ENCODE peak calls at places on chromosomes 16 and 17, in five cellular contexts. E is cardiac fibroblast, B is esophagus muscularis mucosa, G is BE2C, V is GM13976. F is an unnamed sample.
A peak's percentile ranks its signal among the peaks of the same experiment; 100 is the strongest.

GRCh38 chr17:32859857-32860525 is 16.9 kb downstream of the MYO1D start:
- DNase-seq in B (no peak), G (no peak), E (no peak), V (peak; percentile 49), F (peak; percentile 38)

GRCh38 chr16:77652399-77652798 is 69.9 kb upstream of the NUDT7 start:
- DNase-seq in E (peak; percentile 59), V (no peak), G (no peak), B (no peak), F (no peak)

GRCh38 chr17:78225088-78225865 is 6.2 kb upstream of the TMEM235 start:
- DNase-seq in G (no peak), V (no peak), E (no peak), B (no peak), F (no peak)

GRCh38 chr16:1048442-1049112 is 24.0 kb upstream of the SSTR5 start:
- DNase-seq in G (peak; percentile 94), B (no peak), V (no peak), E (peak; percentile 55), F (no peak)

GRCh38 chr16:3158014-3158497 is 23.2 kb downstream of the ZNF213 start:
- DNase-seq in B (no peak), E (no peak), G (no peak), V (no peak), F (no peak)

GRCh38 chr16:81510016-81510415 is 65.4 kb downstream of the CMIP start:
- DNase-seq in B (no peak), G (no peak), E (no peak), V (no peak), F (no peak)

GRCh38 chr17:78185981-78186688 is 717 bp downstream of the TK1 start:
- DNase-seq in E (peak; percentile 37), V (no peak), B (no peak), G (no peak), F (no peak)

GRCh38 chr17:64599187-64599676 is 62.9 kb downstream of the SMURF2 start:
- DNase-seq in G (no peak), B (no peak), V (no peak), E (no peak), F (peak; percentile 28)

GRCh38 chr16:35753559-35754390 is 2294.4 kb downstream of the TP53TG3F start:
- DNase-seq in B (peak; percentile 72), V (no peak), E (no peak), G (no peak), F (no peak)

GRCh38 chr16:80948886-80949502 is 57.7 kb downstream of the CMC2 start:
- DNase-seq in G (peak; percentile 64), E (peak; percentile 83), B (peak; percentile 70), V (peak; percentile 55), F (peak; percentile 57)

GRCh38 chr17:78114831-78115723 is 13.5 kb downstream of the TMC6 start:
- DNase-seq in V (no peak), E (no peak), G (no peak), B (no peak), F (peak; percentile 24)

GRCh38 chr16:24117680-24118079 is 138.5 kb upstream of the CACNG3 start:
- DNase-seq in B (no peak), E (no peak), G (no peak), V (no peak), F (no peak)

GRCh38 chr17:57803026-57803425 is 46.8 kb downstream of the MRPS23 start:
- DNase-seq in G (no peak), E (no peak), B (peak; percentile 45), V (no peak), F (no peak)

GRCh38 chr16:47947741-47948140 is 208.1 kb downstream of the ABCC12 start:
- DNase-seq in G (no peak), V (no peak), E (no peak), B (no peak), F (no peak)

GRCh38 chr16:54932737-54933254 is 2.1 kb downstream of the IRX5 start:
- DNase-seq in V (peak; percentile 14), E (no peak), B (no peak), G (no peak), F (peak; percentile 28)

GRCh38 chr16:54933281-54934150 is 2.9 kb downstream of the IRX5 start:
- DNase-seq in B (no peak), E (no peak), V (no peak), G (no peak), F (no peak)

GRCh38 chr16:54936086-54936978 is 5.7 kb downstream of the IRX5 start:
- DNase-seq in V (peak; percentile 42), B (peak; percentile 84), E (peak; percentile 62), G (no peak), F (peak; percentile 40)

GRCh38 chr16:54935411-54936085 is 4.9 kb downstream of the IRX5 start:
- DNase-seq in G (no peak), V (no peak), B (no peak), E (no peak), F (no peak)

DNA sequence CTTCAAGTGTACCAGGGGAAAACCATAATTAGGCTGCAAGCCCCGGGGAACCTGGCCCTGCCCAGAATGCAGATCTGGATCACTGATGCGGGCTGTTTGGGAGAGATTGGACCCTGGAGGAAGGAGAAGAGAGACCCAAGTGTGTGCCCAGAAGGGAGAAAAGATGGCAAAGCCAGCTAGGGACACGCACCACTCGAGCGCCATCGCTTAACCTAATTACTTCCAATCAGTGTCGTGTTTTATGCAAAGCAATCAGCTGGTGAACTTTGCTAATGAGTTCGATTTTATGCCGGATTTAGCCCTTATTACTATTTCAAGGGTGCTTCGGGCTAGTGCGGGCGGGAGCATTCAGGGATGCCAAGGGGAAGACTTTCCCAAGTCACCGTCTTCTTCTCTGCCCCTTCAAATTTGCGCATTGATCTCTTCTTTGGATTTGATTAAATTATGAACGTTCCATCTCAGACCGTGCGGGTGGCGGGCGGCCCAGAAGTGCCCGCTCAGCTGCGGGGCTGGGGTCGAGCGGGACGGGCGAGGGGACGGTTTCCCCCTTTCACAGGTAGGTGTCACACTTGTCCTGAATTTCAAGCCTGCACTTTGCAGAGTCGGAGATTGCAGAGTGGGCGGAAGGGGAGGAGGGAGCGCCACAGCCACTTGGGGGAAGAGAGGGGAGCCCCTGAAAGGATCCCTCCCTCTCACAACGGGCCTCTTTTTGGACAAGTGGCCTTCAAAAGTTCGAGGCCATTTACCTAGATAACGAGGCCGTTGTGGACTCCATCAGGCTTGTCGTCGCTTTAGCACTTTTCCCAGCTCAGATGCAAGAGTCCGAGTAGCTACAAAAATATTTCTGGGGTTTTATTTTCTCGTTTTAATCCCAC is 4.1 kb downstream of the IRX5 start:
- DNase-seq in G (no peak), B (peak; percentile 42), V (peak; percentile 39), E (no peak), F (peak; percentile 46)
- TF ChIP-seq CTCF in G (peak; percentile 42), B (no peak), V (no peak), E (no peak), F (peak; percentile 23)

DNA sequence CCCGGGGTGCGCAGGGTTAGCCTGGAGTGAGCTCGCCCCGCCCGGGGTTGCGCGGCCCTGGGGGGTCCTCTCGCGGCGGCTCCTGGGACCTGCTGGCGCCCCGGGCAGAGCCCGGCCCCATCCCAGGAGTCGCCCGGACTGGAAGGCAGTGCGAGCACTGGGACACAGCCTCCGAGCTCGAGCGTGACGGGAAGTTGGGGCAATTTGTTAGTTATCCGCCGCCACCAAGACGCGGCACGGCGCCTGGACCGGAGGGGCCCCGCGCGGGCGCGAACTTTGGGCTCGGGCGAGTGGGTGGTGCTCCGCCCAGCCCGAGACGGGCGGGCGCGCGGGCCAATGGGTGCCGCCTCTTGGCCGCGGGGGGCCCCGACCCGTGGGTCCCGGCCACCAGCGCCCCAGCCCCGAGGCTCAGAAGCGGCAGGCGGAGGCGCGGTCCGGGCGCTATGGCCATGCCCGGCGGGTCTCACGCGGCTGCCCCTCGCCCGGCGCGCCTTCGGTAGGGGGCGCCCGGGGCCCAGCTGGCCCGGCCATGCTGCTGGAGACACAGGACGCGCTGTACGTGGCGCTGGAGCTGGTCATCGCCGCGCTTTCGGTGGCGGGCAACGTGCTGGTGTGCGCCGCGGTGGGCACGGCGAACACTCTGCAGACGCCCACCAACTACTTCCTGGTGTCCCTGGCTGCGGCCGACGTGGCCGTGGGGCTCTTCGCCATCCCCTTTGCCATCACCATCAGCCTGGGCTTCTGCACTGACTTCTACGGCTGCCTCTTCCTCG is at the start of gene ADORA2B:
- DNase-seq in E (peak; percentile 74), B (no peak), G (peak; percentile 68), V (peak; percentile 81), F (peak; percentile 87)
- TF ChIP-seq CTCF in E (peak; percentile 16), B (peak; percentile 33), G (peak; percentile 43), V (peak; percentile 54), F (peak; percentile 67)

GRCh38 chr16:19980866-19981265 is 92.8 kb downstream of the GPR139 start:
- DNase-seq in B (no peak), E (peak; percentile 2), G (peak; percentile 26), V (no peak), F (peak; percentile 12)
- TF ChIP-seq CTCF in B (no peak), E (peak; percentile 30), G (peak; percentile 54), V (peak; percentile 10), F (peak; percentile 49)

GRCh38 chr17:10557422-10557821 is 8.0 kb upstream of the MYH2 start:
- DNase-seq in E (peak; percentile 5), G (no peak), V (no peak), B (no peak), F (no peak)
- TF ChIP-seq CTCF in E (no peak), G (no peak), V (no peak), B (no peak), F (no peak)

F was measured in GM20000.